ENCODE peak calls at places on chromosome 7, in six cellular contexts. Q is progenitor cell of endocrine pancreas; Z is NCI-H774; C is natural killer cell treated with Interleukin-12 subunit alpha and Interleukin-12 subunit beta and Interleukin-15 and Interleukin-18, amount 100 ng/mL, for 72 hours; F is AML-193; J is gastrocnemius medialis. G is an unnamed sample.

GRCh38 chr7:5690931-5691461 is 90.5 kb downstream of the RNF216 start:
- DNase-seq in Z (no peak), J (peak), Q (no peak), F (no peak), C (no peak), G (no peak)

GRCh38 chr7:156582591-156583123 is 57.9 kb upstream of the RNF32 start:
- DNase-seq in J (no peak), C (no peak), Z (no peak), Q (no peak), F (peak), G (no peak)

GRCh38 chr7:127854383-127854782 is 176.9 kb downstream of the LRRC4 start:
- DNase-seq in Q (no peak), C (no peak), J (no peak), Z (no peak), F (no peak), G (no peak)

GRCh38 chr7:47285860-47286491 is 295.9 kb downstream of the TNS3 start:
- DNase-seq in Z (no peak), C (no peak), F (no peak), Q (no peak), J (no peak), G (no peak)

GRCh38 chr7:101170617-101171441 is 5.5 kb upstream of the VGF start:
- DNase-seq in Q (no peak), Z (no peak), J (no peak), C (no peak), F (no peak), G (no peak)

GRCh38 chr7:30144659-30145321 is 10.0 kb downstream of the MTURN start:
- DNase-seq in Z (no peak), F (no peak), Q (no peak), C (no peak), J (no peak), G (no peak)

GRCh38 chr7:86469680-86470295 is 173.9 kb upstream of the GRM3 start:
- DNase-seq in C (no peak), J (no peak), Z (peak), Q (peak), F (peak), G (peak)

GRCh38 chr7:125871431-125871830 is 941.8 kb upstream of the POT1 start:
- DNase-seq in Q (no peak), Z (no peak), J (no peak), F (no peak), C (no peak), G (no peak)

GRCh38 chr7:102432476-102433318 is 678 bp upstream of the ORAI2 start:
- DNase-seq in Z (no peak), J (no peak), Q (no peak), F (no peak), C (no peak), G (no peak)

GRCh38 chr7:13777242-13777641 is 212.2 kb downstream of the ETV1 start:
- DNase-seq in C (no peak), Z (no peak), F (no peak), Q (no peak), J (no peak), G (no peak)

GRCh38 chr7:43668035-43668434 is 61.3 kb downstream of the COA1 start:
- DNase-seq in F (no peak), J (no peak), Z (no peak), Q (no peak), C (no peak), G (no peak)

GRCh38 chr7:44633254-44634186 is 27.1 kb downstream of the OGDH start:
- DNase-seq in Z (no peak), F (peak), Q (no peak), J (no peak), C (no peak), G (no peak)

GRCh38 chr7:135981958-135982646 is 4.9 kb upstream of the MTPN start:
- DNase-seq in Z (no peak), J (no peak), Q (no peak), F (no peak), C (no peak), G (no peak)

GRCh38 chr7:45645141-45645969 is 71.2 kb downstream of the ADCY1 start:
- DNase-seq in J (no peak), F (no peak), Z (no peak), Q (peak), C (no peak), G (peak)

GRCh38 chr7:46725838-46726237 is 804.8 kb upstream of the IGFBP3 start:
- DNase-seq in C (no peak), J (no peak), F (no peak), Q (no peak), Z (no peak), G (no peak)

GRCh38 chr7:64874562-64875250 is 28.4 kb upstream of the ZNF273 start:
- DNase-seq in F (no peak), Q (no peak), Z (peak), C (no peak), J (no peak), G (peak)

GRCh38 chr7:37344886-37345579 is 103.6 kb downstream of the ELMO1 start:
- DNase-seq in Q (no peak), C (no peak), F (no peak), Z (no peak), J (no peak), G (no peak)

GRCh38 chr7:81527651-81528050 is 242.2 kb downstream of the HGF start:
- DNase-seq in Z (no peak), C (no peak), J (no peak), F (no peak), Q (no peak), G (no peak)